ENCODE peak calls at places on chromosome 18, in five cellular contexts. P, M, Y, X and K are unnamed samples.

GRCh38 chr18:77106331-77106730 is 26.3 kb downstream of the MBP start:
- DNase-seq in Y (no peak), M (no peak), P (no peak), X (peak), K (no peak)

GRCh38 chr18:57733861-57734260 is 69.3 kb downstream of the ATP8B1 start:
- DNase-seq in P (no peak), M (no peak), Y (no peak), X (no peak), K (no peak)

GRCh38 chr18:24128700-24129099 is 10.2 kb upstream of the CABYR start:
- DNase-seq in M (no peak), P (no peak), X (peak), Y (no peak), K (no peak)

GRCh38 chr18:55268146-55268545 is 308.9 kb upstream of the CCDC68 start:
- DNase-seq in M (no peak), P (no peak), X (no peak), Y (peak), K (no peak)

GRCh38 chr18:10973579-10974260 is 175.6 kb downstream of the PIEZO2 start:
- DNase-seq in X (peak), P (no peak), M (no peak), Y (peak), K (no peak)

GRCh38 chr18:29556070-29556469 is 1379.1 kb upstream of the CDH2 start:
- DNase-seq in X (no peak), Y (no peak), M (no peak), P (no peak), K (no peak)

GRCh38 chr18:23133860-23134779 is 1.2 kb upstream of the CABLES1 start:
- DNase-seq in Y (no peak), X (no peak), M (peak), P (peak), K (peak)

GRCh38 chr18:76426738-76427305 is 68.2 kb downstream of the ZNF516 start:
- DNase-seq in P (peak), X (no peak), Y (no peak), M (peak), K (no peak)

GRCh38 chr18:60506682-60507081 is 134.1 kb upstream of the MC4R start:
- DNase-seq in Y (no peak), P (no peak), M (no peak), X (peak), K (no peak)

GRCh38 chr18:61825386-61825785 is 67.4 kb downstream of the RNF152 start:
- DNase-seq in X (peak), M (no peak), P (no peak), Y (no peak), K (no peak)

GRCh38 chr18:50131591-50131990 is 63.4 kb downstream of the MYO5B start:
- DNase-seq in M (no peak), P (no peak), X (no peak), Y (no peak), K (no peak)

GRCh38 chr18:22547807-22548561 is 130.3 kb upstream of the CTAGE1 start:
- DNase-seq in M (no peak), P (no peak), X (no peak), Y (no peak), K (no peak)

DNA sequence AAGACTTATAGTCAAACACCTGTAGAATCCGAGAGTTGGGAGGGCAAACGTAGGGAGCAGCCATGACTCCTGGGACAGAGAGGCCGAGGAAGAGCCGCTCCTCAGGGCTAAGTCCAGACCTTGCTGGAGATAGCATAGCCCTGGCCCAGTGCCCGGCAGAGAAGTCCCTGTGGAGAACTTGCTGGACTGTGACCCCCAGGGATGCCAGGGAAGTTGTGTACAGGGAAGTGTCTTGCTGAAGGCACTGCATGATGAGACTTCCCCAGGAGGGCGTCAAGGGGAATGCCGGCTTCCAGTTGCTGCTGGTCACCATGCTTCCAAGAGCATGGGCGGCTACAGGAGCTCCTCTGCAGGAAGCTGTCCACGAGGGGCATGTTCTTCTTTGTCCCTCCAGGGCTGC is 8.6 kb upstream of the CNDP1 start:
- DNase-seq in X (no peak), Y (no peak), P (no peak), M (peak), K (no peak)
- TF ChIP-seq CTCF in X (no peak), Y (no peak), P (no peak), M (no peak), K (no peak)

GRCh38 chr18:46397174-46397573 is 259.8 kb downstream of the LOXHD1 start:
- DNase-seq in X (no peak), Y (no peak), P (no peak), M (no peak), K (no peak)

GRCh38 chr18:46392576-46392975 is 264.4 kb downstream of the LOXHD1 start:
- DNase-seq in X (no peak), M (no peak), Y (no peak), P (no peak), K (no peak)

GRCh38 chr18:46393961-46394360 is 263.1 kb downstream of the LOXHD1 start:
- DNase-seq in M (no peak), Y (no peak), X (no peak), P (no peak), K (no peak)

GRCh38 chr18:46395795-46396194 is 261.2 kb downstream of the LOXHD1 start:
- DNase-seq in M (no peak), P (no peak), Y (no peak), X (no peak), K (no peak)

DNA sequence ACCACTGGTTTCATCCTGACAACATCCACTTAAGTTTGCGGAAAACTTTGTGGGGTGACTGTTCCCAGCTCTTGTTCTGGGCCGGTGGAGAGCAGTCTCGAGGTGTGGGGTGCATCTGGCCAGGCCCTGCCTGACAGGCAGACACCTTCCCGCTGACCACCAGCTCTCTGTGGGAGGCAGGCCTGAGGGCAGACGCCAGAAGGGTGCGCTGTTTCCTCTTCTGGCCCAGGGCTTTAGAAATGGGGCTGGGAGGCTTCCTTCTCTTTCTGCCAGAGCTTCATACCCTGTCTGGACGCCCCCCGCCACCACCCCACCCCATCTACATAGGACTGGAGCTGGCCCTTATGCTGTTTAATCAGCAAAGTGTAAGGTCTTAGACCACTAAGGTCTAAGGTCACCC is 263.8 kb downstream of the LOXHD1 start:
- DNase-seq in X (no peak), M (no peak), P (no peak), Y (no peak), K (no peak)
- TF ChIP-seq CTCF in X (no peak), M (no peak), P (no peak), Y (no peak), K (no peak)

GRCh38 chr18:13641551-13642439 is 84.6 kb downstream of the FAM210A start:
- DNase-seq in P (no peak), Y (peak), X (peak), M (no peak), K (no peak)
- TF ChIP-seq CTCF in P (no peak), Y (no peak), X (no peak), M (no peak), K (no peak)

DNA sequence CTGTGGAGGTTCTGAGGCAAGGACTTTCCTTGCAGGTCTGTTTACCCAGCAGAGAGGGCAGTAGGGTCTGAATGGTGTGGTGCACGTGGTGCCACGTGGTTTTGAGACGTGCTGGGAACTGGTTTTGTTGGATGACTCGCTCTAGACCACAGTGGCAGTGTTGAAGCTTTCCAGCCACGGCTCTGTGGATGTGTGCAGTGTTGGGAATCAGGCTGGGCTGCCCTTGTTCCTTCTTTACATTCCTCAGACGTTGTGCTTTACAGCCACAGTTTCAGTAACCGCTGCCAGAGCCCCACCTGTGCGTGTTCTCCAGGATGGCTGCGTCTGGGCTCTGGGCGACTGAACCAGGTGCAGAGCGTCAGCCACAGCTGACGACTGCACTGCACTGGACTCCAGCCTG is 8.2 kb downstream of the CTDP1 start:
- DNase-seq in Y (no peak), X (peak), P (no peak), M (no peak), K (no peak)
- TF ChIP-seq CTCF in Y (no peak), X (no peak), P (no peak), M (no peak), K (no peak)

GRCh38 chr18:37534627-37535026 is 31.0 kb downstream of the CELF4 start:
- DNase-seq in M (no peak), P (no peak), Y (no peak), X (no peak), K (no peak)

GRCh38 chr18:37532917-37533316 is 32.7 kb downstream of the CELF4 start:
- DNase-seq in Y (no peak), M (no peak), X (no peak), P (no peak), K (no peak)

GRCh38 chr18:37536646-37537045 is 29.0 kb downstream of the CELF4 start:
- DNase-seq in P (no peak), X (no peak), M (no peak), Y (no peak), K (no peak)

GRCh38 chr18:37535968-37536367 is 29.6 kb downstream of the CELF4 start:
- DNase-seq in X (peak), Y (no peak), P (no peak), M (no peak), K (no peak)

DNA sequence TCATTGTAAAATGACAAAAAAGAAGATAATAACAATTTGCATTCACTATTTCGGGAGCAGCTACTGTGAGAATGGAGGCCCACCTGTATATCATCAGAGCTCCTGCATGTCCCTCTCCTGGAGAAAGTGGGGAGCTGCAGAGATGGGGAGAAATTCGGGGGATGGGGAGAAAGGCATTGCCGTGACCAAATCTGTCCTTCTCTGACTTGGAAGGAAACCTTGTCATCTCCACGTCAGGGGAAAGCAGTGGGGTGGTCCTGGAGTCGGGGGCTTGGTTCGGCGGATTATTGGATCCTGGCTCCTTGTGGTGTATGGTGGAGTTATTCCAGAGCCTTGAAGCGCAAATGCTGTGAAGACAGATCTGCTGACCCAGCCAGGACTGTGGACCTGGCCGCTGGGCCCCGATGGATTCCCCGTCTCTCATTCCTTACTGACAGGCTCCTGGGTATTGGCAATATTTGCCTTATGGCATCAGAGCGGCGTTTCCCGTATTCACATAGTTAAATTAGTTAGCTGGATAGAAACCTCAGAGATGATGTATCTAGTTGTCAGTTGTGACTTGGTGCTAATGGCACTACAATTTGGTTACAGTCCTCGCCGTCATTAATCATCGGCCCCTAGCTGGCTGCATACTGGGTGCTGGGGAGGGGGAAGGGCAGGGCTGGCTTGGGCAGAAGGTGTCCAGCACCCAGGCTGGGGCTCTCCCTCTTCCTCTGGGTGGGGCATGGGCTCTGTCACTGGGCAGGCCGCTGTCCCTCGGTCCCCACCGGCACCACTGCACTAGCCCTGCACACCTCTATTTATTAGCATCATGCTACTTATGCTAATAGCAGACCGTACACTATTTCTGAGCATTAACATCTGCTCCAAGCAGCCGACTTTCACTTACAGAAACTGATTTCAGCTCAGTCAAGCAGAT is 31.7 kb downstream of the CELF4 start:
- DNase-seq in M (no peak), Y (no peak), P (no peak), X (no peak), K (no peak)
- TF ChIP-seq CTCF in M (no peak), Y (no peak), P (no peak), X (no peak), K (no peak)

GRCh38 chr18:9831046-9831722 is 54.6 kb upstream of the TXNDC2 start:
- DNase-seq in Y (no peak), X (peak), M (no peak), P (no peak), K (no peak)
- TF ChIP-seq CTCF in Y (no peak), X (peak), M (peak), P (no peak), K (no peak)

DNA sequence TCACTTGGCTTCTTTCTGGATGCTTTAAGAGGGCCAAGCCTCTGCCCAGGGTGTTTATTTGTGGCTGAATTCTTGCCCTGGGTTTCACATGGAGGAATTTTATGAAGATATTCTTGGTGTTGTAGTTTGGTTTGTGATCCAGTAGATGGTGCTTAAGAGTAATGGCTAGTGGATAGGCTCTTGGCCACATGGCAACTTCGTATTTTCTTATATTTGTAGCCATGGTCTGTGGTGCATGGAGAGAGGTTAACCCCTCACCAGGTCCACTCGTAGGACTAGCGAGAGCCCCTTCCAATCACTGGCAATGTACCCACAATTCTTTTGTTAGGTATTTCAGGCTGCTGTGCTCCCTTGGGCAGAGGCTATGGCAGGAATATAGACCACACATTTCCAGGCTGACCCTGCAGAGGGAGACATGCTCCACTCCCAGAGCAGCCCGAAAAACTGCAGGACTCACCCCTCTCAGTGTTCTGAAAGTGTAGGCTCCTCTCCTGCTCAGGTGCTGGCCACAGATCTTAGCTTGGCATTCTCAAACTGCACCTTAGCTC is 582.1 kb upstream of the SETBP1 start:
- DNase-seq in M (no peak), P (no peak), X (peak), Y (peak), K (no peak)
- TF ChIP-seq CTCF in M (peak), P (no peak), X (peak), Y (peak), K (peak)